ENCODE peak calls at places on chromosome 18, in ten cellular contexts. T is COR-L47, F is left lung, C is KBM-7, A is NCI-H1694, U is GM23338, Q is left kidney, R is activated T-helper 1 cell treated with Interleukin-2 at 50 U/mL for 16 hours, O is NCI-H774, P is neuronal stem cell. K is an unnamed sample.

GRCh38 chr18:43271593-43272432 is 5.5 kb downstream of the SYT4 start:
- DNase-seq in U (peak; percentile 67), P (peak; percentile 46), Q (peak; percentile 50), O (peak; percentile 11), R (no peak), A (no peak), F (no peak), T (peak; percentile 43), C (peak; percentile 47), K (no peak)

GRCh38 chr18:32308493-32309120 is 118.8 kb downstream of the MEP1B start:
- DNase-seq in A (no peak), F (no peak), P (no peak), R (no peak), U (no peak), T (no peak), O (no peak), C (no peak), Q (no peak), K (no peak)

GRCh38 chr18:36349552-36349951 is 52.0 kb downstream of the FHOD3 start:
- DNase-seq in A (no peak), Q (peak; percentile 62), T (no peak), R (no peak), P (no peak), U (no peak), C (no peak), O (no peak), F (no peak), K (no peak)

GRCh38 chr18:28650860-28651259 is 473.9 kb upstream of the CDH2 start:
- DNase-seq in P (no peak), Q (no peak), A (no peak), C (no peak), U (no peak), F (no peak), T (no peak), O (no peak), R (no peak), K (no peak)

GRCh38 chr18:10476430-10476829 is 22.0 kb downstream of the APCDD1 start:
- DNase-seq in O (no peak), Q (peak; percentile 69), F (no peak), R (no peak), C (no peak), T (no peak), P (no peak), U (no peak), A (peak; percentile 74), K (no peak)

GRCh38 chr18:58143391-58143790 is 99.4 kb downstream of the NEDD4L start:
- DNase-seq in U (no peak), P (no peak), C (no peak), Q (peak; percentile 57), A (no peak), R (no peak), O (no peak), F (no peak), T (no peak), K (no peak)

GRCh38 chr18:36756262-36756661 is 72.5 kb downstream of the TPGS2 start:
- DNase-seq in U (no peak), F (no peak), T (no peak), O (no peak), P (no peak), C (no peak), Q (no peak), A (peak; percentile 47), R (no peak), K (no peak)

GRCh38 chr18:79829136-79829854 is 31.6 kb downstream of the KCNG2 start:
- DNase-seq in R (no peak), T (no peak), O (no peak), U (no peak), F (no peak), Q (no peak), A (no peak), P (no peak), C (no peak), K (no peak)

GRCh38 chr18:10274327-10274726 is 180.1 kb upstream of the APCDD1 start:
- DNase-seq in R (no peak), Q (no peak), F (no peak), A (no peak), O (no peak), T (no peak), U (no peak), P (no peak), C (no peak), K (no peak)

GRCh38 chr18:77702686-77703085 is 453.0 kb downstream of the GALR1 start:
- DNase-seq in T (peak; percentile 74), R (no peak), F (no peak), O (peak; percentile 67), P (peak; percentile 31), U (peak; percentile 64), Q (peak; percentile 74), C (peak; percentile 8), A (peak; percentile 11), K (no peak)

K was measured in T-helper 17 cell.